ENCODE peak calls at places on chromosomes 6 and 20, in six cellular contexts. N is IMR-90; I is foreskin fibroblast; P is transverse colon; O is CD8-positive, alpha-beta T cell; Z is psoas muscle. L is an unnamed sample.

GRCh38 chr20:32599783-32600340 is 14.7 kb upstream of the NOL4L start:
- DNase-seq in N (no peak), I (peak; percentile 36), P (no peak), O (no peak), Z (no peak), L (no peak)

GRCh38 chr6:105280033-105280432 is 100.2 kb upstream of the POPDC3 start:
- DNase-seq in N (no peak), I (no peak), P (no peak), O (no peak), Z (peak; percentile 81), L (no peak)

GRCh38 chr20:32507998-32508774 is 76.9 kb downstream of the NOL4L start:
- DNase-seq in N (no peak), I (no peak), P (no peak), O (no peak), Z (no peak), L (no peak)

GRCh38 chr6:29976253-29976587 is 33.9 kb downstream of the HLA-A start:
- DNase-seq in N (no peak), I (no peak), P (no peak), O (no peak), Z (no peak), L (no peak)

GRCh38 chr6:151021878-151022277 is 156.4 kb downstream of the MTHFD1L start:
- DNase-seq in N (peak; percentile 43), I (peak; percentile 68), P (no peak), O (no peak), Z (no peak), L (no peak)

GRCh38 chr20:38878798-38879197 is 47.4 kb upstream of the FAM83D start:
- DNase-seq in N (peak; percentile 19), I (peak; percentile 62), P (no peak), O (no peak), Z (no peak), L (peak; percentile 12)

GRCh38 chr6:156963712-156964700 is 186.8 kb downstream of the ARID1B start:
- DNase-seq in N (peak; percentile 63), I (peak; percentile 43), P (no peak), O (no peak), Z (peak; percentile 73), L (peak; percentile 61)

GRCh38 chr6:145257757-145258521 is 477.4 kb downstream of the EPM2A start:
- DNase-seq in N (no peak), I (no peak), P (no peak), O (no peak), Z (no peak), L (no peak)

GRCh38 chr6:151294561-151295101 is 54.9 kb downstream of the AKAP12 start:
- DNase-seq in N (peak; percentile 69), I (peak; percentile 42), P (no peak), O (no peak), Z (no peak), L (no peak)

GRCh38 chr20:46757754-46758678 is 48.6 kb downstream of the SLC2A10 start:
- DNase-seq in N (peak; percentile 60), I (peak; percentile 71), P (peak; percentile 51), O (no peak), Z (peak; percentile 58), L (peak; percentile 49)

GRCh38 chr6:18216411-18216810 is 47.9 kb downstream of the DEK start:
- DNase-seq in N (peak; percentile 80), I (no peak), P (no peak), O (no peak), Z (no peak), L (peak; percentile 75)

GRCh38 chr6:148152244-148152643 is 190.4 kb upstream of the SASH1 start:
- DNase-seq in N (no peak), I (no peak), P (peak; percentile 10), O (no peak), Z (no peak), L (no peak)

GRCh38 chr6:12113190-12113578 is 101.1 kb downstream of the HIVEP1 start:
- DNase-seq in N (peak; percentile 84), I (peak; percentile 47), P (no peak), O (no peak), Z (no peak), L (peak; percentile 53)

GRCh38 chr6:25601797-25602679 is 50.0 kb upstream of the SCGN start:
- DNase-seq in N (peak; percentile 67), I (peak; percentile 76), P (no peak), O (no peak), Z (no peak), L (peak; percentile 67)

GRCh38 chr6:5339757-5340156 is 78.4 kb downstream of the FARS2 start:
- DNase-seq in N (no peak), I (no peak), P (no peak), O (no peak), Z (no peak), L (no peak)

GRCh38 chr6:73579851-73580246 is 59.0 kb upstream of the EEF1A1 start:
- DNase-seq in N (peak; percentile 91), I (peak; percentile 95), P (no peak), O (no peak), Z (no peak), L (peak; percentile 97)

GRCh38 chr20:57990396-57990987 is 238.0 kb downstream of the ANKRD60 start:
- DNase-seq in N (no peak), I (peak; percentile 77), P (no peak), O (no peak), Z (no peak), L (peak; percentile 86)

GRCh38 chr6:151609146-151609962 is 115.5 kb downstream of the CCDC170 start:
- DNase-seq in N (no peak), I (no peak), P (no peak), O (no peak), Z (peak; percentile 51), L (no peak)

GRCh38 chr6:30411515-30412207 is 66.7 kb downstream of the RPP21 start:
- DNase-seq in N (peak; percentile 36), I (peak; percentile 70), P (peak; percentile 65), O (peak; percentile 29), Z (peak; percentile 62), L (peak; percentile 43)

GRCh38 chr6:15194453-15194852 is 51.4 kb upstream of the JARID2 start:
- DNase-seq in N (no peak), I (no peak), P (no peak), O (no peak), Z (no peak), L (no peak)

GRCh38 chr20:43913291-43914025 is 1.2 kb upstream of the TOX2 start:
- DNase-seq in N (no peak), I (no peak), P (no peak), O (no peak), Z (no peak), L (no peak)

GRCh38 chr6:111585241-111585968 is 20.3 kb downstream of the TRAF3IP2 start:
- DNase-seq in N (peak; percentile 75), I (peak; percentile 85), P (no peak), O (no peak), Z (no peak), L (peak; percentile 85)

GRCh38 chr20:19964289-19965263 is 52.6 kb upstream of the NAA20 start:
- DNase-seq in N (peak; percentile 97), I (peak; percentile 96), P (peak; percentile 53), O (no peak), Z (peak; percentile 81), L (peak; percentile 94)

GRCh38 chr20:44212792-44213191 is 2.2 kb upstream of the OSER1 start:
- DNase-seq in N (peak; percentile 28), I (no peak), P (no peak), O (no peak), Z (no peak), L (no peak)

GRCh38 chr20:63381781-63382431 is 20.8 kb upstream of the CHRNA4 start:
- DNase-seq in N (no peak), I (peak; percentile 21), P (no peak), O (no peak), Z (no peak), L (no peak)

GRCh38 chr6:130841128-130841728 is 14.0 kb downstream of the SMLR1 start:
- DNase-seq in N (peak; percentile 49), I (no peak), P (no peak), O (no peak), Z (no peak), L (peak; percentile 30)

GRCh38 chr20:37383229-37383989 is 37.5 kb downstream of the SRC start:
- DNase-seq in N (peak; percentile 18), I (peak; percentile 61), P (no peak), O (no peak), Z (peak; percentile 32), L (peak; percentile 44)

GRCh38 chr6:112909781-112910180 is 562.7 kb downstream of the RFPL4B start:
- DNase-seq in N (peak; percentile 3), I (peak; percentile 2), P (no peak), O (no peak), Z (no peak), L (peak; percentile 81)

GRCh38 chr6:110951986-110952794 is 6.3 kb upstream of the GTF3C6 start:
- DNase-seq in N (peak; percentile 47), I (peak; percentile 84), P (no peak), O (no peak), Z (no peak), L (peak; percentile 62)

GRCh38 chr6:111576302-111576701 is 29.4 kb downstream of the TRAF3IP2 start:
- DNase-seq in N (peak; percentile 67), I (peak; percentile 85), P (no peak), O (no peak), Z (no peak), L (peak; percentile 71)

GRCh38 chr6:82144007-82144851 is 103.3 kb downstream of the IBTK start:
- DNase-seq in N (peak; percentile 98), I (peak; percentile 96), P (peak; percentile 7), O (no peak), Z (no peak), L (peak; percentile 96)

GRCh38 chr20:34824026-34824860 is 1.2 kb downstream of the NCOA6 start:
- DNase-seq in N (peak; percentile 24), I (peak; percentile 64), P (peak; percentile 89), O (peak; percentile 39), Z (peak; percentile 63), L (peak; percentile 46)

GRCh38 chr6:26351544-26351953 is 13.4 kb upstream of the BTN3A2 start:
- DNase-seq in N (peak; percentile 99), I (peak; percentile 97), P (no peak), O (no peak), Z (no peak), L (peak; percentile 90)

DNA sequence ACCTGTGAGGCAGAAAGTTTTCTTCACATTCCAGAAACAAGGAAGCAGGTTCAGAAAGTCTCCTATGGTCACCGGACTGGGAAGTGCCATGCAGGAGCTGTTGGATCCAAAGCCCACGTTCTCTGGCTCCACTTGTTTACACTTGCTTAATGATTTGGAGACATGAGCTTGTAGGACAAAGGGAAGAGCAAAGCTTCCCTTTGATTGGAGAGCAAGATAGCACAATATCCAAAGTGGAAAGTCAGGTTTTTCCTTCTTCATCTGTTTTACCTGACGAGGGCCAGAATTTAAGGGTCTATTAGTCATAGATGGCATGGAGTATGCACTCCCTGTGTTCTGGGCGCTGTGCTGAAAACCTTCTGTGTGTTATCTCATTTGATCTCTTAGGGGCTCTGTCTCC is 81.2 kb downstream of the PDE7B start:
- DNase-seq in N (no peak), I (no peak), P (no peak), O (no peak), Z (no peak), L (no peak)
- TF ChIP-seq CTCF in N (no peak), I (no peak), P (no peak), O (no peak), Z (no peak), L (no peak)

GRCh38 chr6:159819932-159820640 is 20.0 kb downstream of the PNLDC1 start:
- DNase-seq in N (no peak), I (no peak), P (no peak), O (no peak), Z (no peak), L (no peak)
- H3K4me3 ChIP-seq in N (no peak overlapping the region), I (no peak overlapping the region), P (no peak overlapping the region), O (peak overlapping the region; percentile 37), Z (no peak overlapping the region), L (no peak overlapping the region)

GRCh38 chr20:54479138-54479906 is 3.9 kb downstream of the DOK5 start:
- DNase-seq in N (peak; percentile 11), I (peak; percentile 19), P (no peak), O (no peak), Z (no peak), L (no peak)
- TF ChIP-seq CTCF in N (peak; percentile 14), I (peak; percentile 10), P (no peak), O (no peak), Z (no peak), L (peak; percentile 18)

GRCh38 chr6:27754408-27754782 is 157.8 kb downstream of the OR2B2 start:
- DNase-seq in N (no peak), I (no peak), P (no peak), O (no peak), Z (no peak), L (no peak)
- H3K4me3 ChIP-seq in N (peak overlapping the region; percentile 58), I (peak overlapping the region; percentile 67), P (peak overlapping the region; percentile 66), O (peak overlapping the region; percentile 69), Z (peak overlapping the region; percentile 75), L (peak overlapping the region; percentile 58)

L was measured in AG10803.